ENCODE peak calls at places on chromosomes 3 and 15, in five cellular contexts. T, M, D, R and Z are unnamed samples.

GRCh38 chr15:87144775-87145174 is 1065.1 kb downstream of the AGBL1 start:
- DNase-seq in T (no peak), D (no peak), M (no peak), R (no peak), Z (no peak)

GRCh38 chr3:141553055-141553454 is 66.2 kb downstream of the RASA2 start:
- DNase-seq in M (no peak), T (no peak), D (no peak), R (peak; percentile 61), Z (no peak)

GRCh38 chr15:78216276-78217229 is 17.8 kb downstream of the ACSBG1 start:
- DNase-seq in R (peak; percentile 99), T (no peak), M (peak; percentile 77), D (no peak), Z (no peak)

GRCh38 chr15:70267306-70267705 is 169.6 kb upstream of the TLE3 start:
- DNase-seq in T (no peak), M (no peak), R (no peak), D (no peak), Z (no peak)

GRCh38 chr3:117263735-117264134 is 554.2 kb downstream of the TUSC7 start:
- DNase-seq in T (no peak), M (no peak), R (no peak), D (no peak), Z (no peak)

GRCh38 chr15:28947241-28947674 is 61.5 kb downstream of the APBA2 start:
- DNase-seq in T (no peak), D (peak; percentile 18), M (no peak), R (no peak), Z (no peak)

GRCh38 chr3:103184772-103185171 is 750.0 kb downstream of the ZPLD1 start:
- DNase-seq in M (no peak), T (no peak), R (no peak), D (no peak), Z (no peak)

GRCh38 chr3:178003756-178004155 is 532.5 kb upstream of the KCNMB2 start:
- DNase-seq in T (no peak), M (no peak), D (no peak), R (no peak), Z (no peak)

GRCh38 chr3:13012228-13012691 is 61.0 kb downstream of the IQSEC1 start:
- DNase-seq in D (no peak), T (no peak), M (peak; percentile 76), R (peak; percentile 22), Z (no peak)

GRCh38 chr3:53842436-53843194 is 3.6 kb downstream of the CHDH start:
- DNase-seq in R (peak; percentile 89), M (peak; percentile 46), T (peak; percentile 100), D (no peak), Z (no peak)

GRCh38 chr15:53072077-53072476 is 281.9 kb upstream of the ONECUT1 start:
- DNase-seq in M (no peak), R (peak; percentile 78), T (peak; percentile 35), D (peak; percentile 59), Z (peak; percentile 74)

GRCh38 chr3:61381745-61382392 is 130.6 kb upstream of the FHIT start:
- DNase-seq in R (peak; percentile 59), T (peak; percentile 35), M (no peak), D (no peak), Z (peak; percentile 25)

GRCh38 chr15:78316211-78317077 is 17.0 kb upstream of the SKIC8 start:
- DNase-seq in M (no peak), D (no peak), R (peak; percentile 95), T (no peak), Z (peak; percentile 55)

GRCh38 chr3:69963643-69964042 is 35.9 kb upstream of the SAMMSON start:
- DNase-seq in M (no peak), T (no peak), R (no peak), D (no peak), Z (no peak)

GRCh38 chr3:187912007-187912406 is 166.7 kb upstream of the BCL6 start:
- DNase-seq in T (no peak), M (no peak), D (no peak), R (no peak), Z (no peak)

GRCh38 chr3:94303897-94304296 is 241.0 kb downstream of the NSUN3 start:
- DNase-seq in R (no peak), T (no peak), D (no peak), M (peak; percentile 23), Z (no peak)

GRCh38 chr3:13277860-13278531 is 142.1 kb downstream of the NUP210 start:
- DNase-seq in R (no peak), T (no peak), D (no peak), M (peak; percentile 35), Z (no peak)

GRCh38 chr3:24135280-24135679 is 190.2 kb downstream of the NR1D2 start:
- DNase-seq in R (no peak), D (no peak), M (no peak), T (no peak), Z (no peak)

GRCh38 chr3:194976049-194976451 is 290.4 kb downstream of the FAM43A start:
- DNase-seq in T (no peak), D (peak; percentile 13), R (no peak), M (no peak), Z (no peak)

GRCh38 chr3:131526801-131527347 is 24.1 kb upstream of the MRPL3 start:
- DNase-seq in R (no peak), D (no peak), T (peak; percentile 32), M (peak; percentile 66), Z (peak; percentile 49)

GRCh38 chr15:67126551-67127333 is 61.3 kb downstream of the SMAD3 start:
- DNase-seq in R (no peak), M (no peak), T (peak; percentile 72), D (no peak), Z (no peak)

DNA sequence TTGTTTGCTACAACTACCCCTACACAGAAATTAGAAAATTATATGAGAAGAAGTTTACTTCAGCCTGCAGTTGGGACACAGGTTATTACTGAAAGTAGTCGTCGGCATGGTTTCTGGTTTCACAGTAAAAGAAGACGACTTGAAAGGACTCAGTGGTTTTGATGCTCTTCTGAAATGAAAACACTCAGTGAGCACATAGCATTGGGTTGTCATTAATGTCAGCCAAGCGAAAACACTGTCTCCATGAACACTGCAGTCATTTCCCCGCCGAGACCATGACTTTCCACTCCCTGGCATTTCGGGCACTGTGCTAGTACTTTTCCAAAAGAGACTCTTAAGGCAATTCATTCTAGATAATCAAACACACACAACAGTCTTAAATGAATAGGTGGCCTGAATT is 69.2 kb upstream of the ICE2 start:
- DNase-seq in T (no peak), M (no peak), D (no peak), R (peak; percentile 39), Z (no peak)
- H3K4me1 ChIP-seq in T (peaks cover 12% of the 10 kb centered on the region), M (peaks cover 3% of the 10 kb centered on the region), D (no peaks in the 10 kb centered on the region), R (peaks cover 3% of the 10 kb centered on the region), Z (peaks cover 2% of the 10 kb centered on the region)

DNA sequence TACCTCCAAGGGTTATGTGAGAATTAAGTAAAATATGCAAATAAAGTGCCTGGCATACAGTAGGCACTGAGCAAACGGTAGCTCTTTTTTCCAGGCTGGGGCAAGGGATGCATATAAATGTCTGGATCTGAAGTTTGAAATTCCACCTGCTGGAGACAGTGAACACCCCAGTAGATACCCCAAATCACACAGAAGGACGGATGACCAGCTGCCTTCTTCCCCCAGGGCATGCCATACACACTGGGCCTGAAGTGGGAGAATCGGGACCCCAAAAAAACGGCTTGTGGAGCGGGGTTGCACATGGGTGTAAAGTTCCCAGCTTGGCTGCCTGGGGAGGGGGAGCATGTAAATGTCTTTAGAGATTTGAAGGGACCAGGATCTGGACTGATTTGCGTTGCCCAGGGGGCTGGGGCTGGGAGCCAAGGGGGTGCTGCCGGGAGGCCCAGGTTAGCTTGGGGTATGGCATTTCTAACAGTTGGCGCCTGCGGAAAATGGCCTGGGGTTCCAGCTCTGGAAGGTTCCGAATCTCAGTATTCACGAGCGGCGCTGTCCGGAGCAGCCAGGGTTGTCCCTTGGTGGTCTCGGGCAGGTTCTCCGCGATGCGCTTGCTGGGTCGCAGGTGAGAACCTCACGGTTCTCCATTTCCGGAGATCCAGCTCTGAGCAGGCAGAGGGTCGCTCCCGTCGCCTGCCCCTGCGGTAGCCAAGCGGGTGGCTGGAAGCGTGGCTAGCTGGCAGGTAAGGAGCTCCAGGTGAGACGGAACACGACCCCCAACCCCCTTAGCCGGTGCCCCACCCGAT is 42.6 kb upstream of the POLG start:
- DNase-seq in R (no peak), D (no peak), T (no peak), M (no peak), Z (no peak)
- H3K27me3 ChIP-seq in R (peaks cover 65% of the 10 kb centered on the region), D (peaks cover 90% of the 10 kb centered on the region), T (peaks cover 73% of the 10 kb centered on the region), M (peaks cover 4% of the 10 kb centered on the region), Z (peaks cover 72% of the 10 kb centered on the region)

DNA sequence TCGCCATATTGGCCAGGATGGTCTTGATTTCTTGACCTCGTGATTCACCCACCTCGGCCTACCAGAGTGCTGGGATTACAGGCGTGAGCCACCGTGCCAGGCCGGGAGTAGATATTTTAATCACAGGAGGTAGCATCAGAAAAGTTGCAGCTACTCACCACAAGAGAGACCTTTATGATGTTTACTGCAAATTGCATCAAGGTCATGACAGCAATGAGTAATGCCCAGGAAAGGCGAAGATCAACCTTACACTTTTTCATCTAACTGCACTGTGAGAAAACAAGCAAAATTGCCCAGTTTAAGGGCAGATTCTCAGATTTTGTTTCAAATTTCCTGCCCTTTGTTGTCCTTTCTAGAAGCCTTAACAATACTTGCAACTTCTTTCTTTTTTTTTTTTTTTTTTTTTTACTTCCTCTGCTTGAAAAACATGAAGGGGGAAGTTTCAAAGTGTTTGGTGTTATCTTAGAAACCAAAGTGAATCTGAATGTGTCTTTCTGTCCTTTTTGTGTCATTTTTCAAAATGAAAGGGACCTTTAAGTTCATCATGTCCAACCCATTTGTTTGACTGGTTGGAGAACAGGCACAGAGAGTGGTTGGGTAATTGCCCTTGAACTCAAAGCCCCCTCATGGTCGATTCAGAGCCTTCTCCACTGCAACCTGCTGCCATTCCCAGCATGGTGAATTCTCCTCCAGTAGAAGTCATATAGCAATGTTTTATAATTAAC is 25.0 kb downstream of the TGFBR2 start:
- DNase-seq in M (no peak), R (peak; percentile 46), D (no peak), T (peak; percentile 66), Z (no peak)
- H3K4me1 ChIP-seq in M (peaks cover 30% of the 10 kb centered on the region), R (peaks cover 24% of the 10 kb centered on the region), D (peaks cover 14% of the 10 kb centered on the region), T (peaks cover 100% of the 10 kb centered on the region), Z (no peaks in the 10 kb centered on the region)

GRCh38 chr15:96353931-96354730 is 23.6 kb downstream of the NR2F2 start:
- DNase-seq in M (peak; percentile 75), D (no peak), T (no peak), R (no peak), Z (no peak)

GRCh38 chr15:96351801-96352593 is 21.5 kb downstream of the NR2F2 start:
- DNase-seq in M (no peak), R (no peak), D (no peak), T (no peak), Z (no peak)

GRCh38 chr15:96352594-96353377 is 22.3 kb downstream of the NR2F2 start:
- DNase-seq in T (no peak), R (no peak), D (no peak), M (no peak), Z (no peak)

GRCh38 chr15:96354731-96355560 is 24.4 kb downstream of the NR2F2 start:
- DNase-seq in D (no peak), T (peak; percentile 56), M (no peak), R (no peak), Z (no peak)

GRCh38 chr15:96353378-96353930 is 23.0 kb downstream of the NR2F2 start:
- DNase-seq in T (no peak), R (no peak), D (no peak), M (no peak), Z (no peak)
- H3K27me3 ChIP-seq in T (no peaks in the 10 kb centered on the region), R (peaks cover 17% of the 10 kb centered on the region), D (no peaks in the 10 kb centered on the region), M (no peaks in the 10 kb centered on the region), Z (peaks cover 99% of the 10 kb centered on the region)

GRCh38 chr15:90934256-90934948 is 683 bp upstream of the UNC45A start:
- DNase-seq in R (peak; percentile 89), M (peak; percentile 85), T (peak; percentile 81), D (peak; percentile 87), Z (peak; percentile 88)
- H3K4me1 ChIP-seq in R (peaks cover 15% of the 10 kb centered on the region), M (peaks cover 10% of the 10 kb centered on the region), T (peaks cover 51% of the 10 kb centered on the region), D (peaks cover 38% of the 10 kb centered on the region), Z (peaks cover 8% of the 10 kb centered on the region)

GRCh38 chr3:143110371-143110770 is 9.2 kb upstream of the CHST2 start:
- DNase-seq in D (no peak), R (no peak), M (no peak), T (no peak), Z (no peak)
- H3K27me3 ChIP-seq in D (no peaks in the 10 kb centered on the region), R (no peaks in the 10 kb centered on the region), M (no peaks in the 10 kb centered on the region), T (peaks cover 17% of the 10 kb centered on the region), Z (no peaks in the 10 kb centered on the region)

GRCh38 chr3:32374788-32375595 is 16.7 kb upstream of the CMTM7 start:
- DNase-seq in M (no peak), D (peak; percentile 52), R (peak; percentile 81), T (peak; percentile 63), Z (peak; percentile 78)
- H3K4me1 ChIP-seq in M (no peaks in the 10 kb centered on the region), D (peaks cover 8% of the 10 kb centered on the region), R (no peaks in the 10 kb centered on the region), T (peaks cover under 1% of the 10 kb centered on the region), Z (no peaks in the 10 kb centered on the region)